ENCODE peak calls at places on chromosomes 6 and 20, in nine cellular contexts. One of them, this sample, is unnamed.

GRCh38 chr20:25600632-25601031 is 15.3 kb upstream of the NINL start:
- DNase-seq in hypothalamus: no peak
- DNase-seq in neural progenitor cell: no peak
- DNase-seq in activated T-helper 9 cell treated with anti-CD3 and anti-CD28 coated beads, Interleukin-2, amount 50 U/mL, for 16 hours: no peak
- DNase-seq in substantia nigra: no peak
- DNase-seq in stimulated activated CD4-positive, alpha-beta T cell treated with anti-CD3 and anti-CD28 coated beads, Interleukin-12 subunit alpha, Interleukin-12 subunit beta, amount 100 ng/mL, for 48 hours: no peak
- DNase-seq in fibroblast of lung: peak; percentile 17
- DNase-seq in T-helper 2 cell: no peak
- DNase-seq in cardiac fibroblast: peak; percentile 29
- DNase-seq in this sample: no peak

GRCh38 chr6:57252975-57253374 is 30.9 kb upstream of the RAB23 start:
- DNase-seq in hypothalamus: no peak
- DNase-seq in neural progenitor cell: no peak
- DNase-seq in activated T-helper 9 cell treated with anti-CD3 and anti-CD28 coated beads, Interleukin-2, amount 50 U/mL, for 16 hours: no peak
- DNase-seq in substantia nigra: no peak
- DNase-seq in stimulated activated CD4-positive, alpha-beta T cell treated with anti-CD3 and anti-CD28 coated beads, Interleukin-12 subunit alpha, Interleukin-12 subunit beta, amount 100 ng/mL, for 48 hours: no peak
- DNase-seq in fibroblast of lung: peak; percentile 82
- DNase-seq in T-helper 2 cell: no peak
- DNase-seq in cardiac fibroblast: peak; percentile 43
- DNase-seq in this sample: no peak

GRCh38 chr6:74956559-74957428 is 249.1 kb downstream of the COL12A1 start:
- DNase-seq in hypothalamus: no peak
- DNase-seq in neural progenitor cell: no peak
- DNase-seq in activated T-helper 9 cell treated with anti-CD3 and anti-CD28 coated beads, Interleukin-2, amount 50 U/mL, for 16 hours: no peak
- DNase-seq in substantia nigra: no peak
- DNase-seq in stimulated activated CD4-positive, alpha-beta T cell treated with anti-CD3 and anti-CD28 coated beads, Interleukin-12 subunit alpha, Interleukin-12 subunit beta, amount 100 ng/mL, for 48 hours: no peak
- DNase-seq in fibroblast of lung: no peak
- DNase-seq in T-helper 2 cell: no peak
- DNase-seq in cardiac fibroblast: no peak
- DNase-seq in this sample: no peak

GRCh38 chr6:20805027-20805426 is 270.8 kb downstream of the CDKAL1 start:
- DNase-seq in hypothalamus: no peak
- DNase-seq in neural progenitor cell: no peak
- DNase-seq in activated T-helper 9 cell treated with anti-CD3 and anti-CD28 coated beads, Interleukin-2, amount 50 U/mL, for 16 hours: no peak
- DNase-seq in substantia nigra: no peak
- DNase-seq in stimulated activated CD4-positive, alpha-beta T cell treated with anti-CD3 and anti-CD28 coated beads, Interleukin-12 subunit alpha, Interleukin-12 subunit beta, amount 100 ng/mL, for 48 hours: no peak
- DNase-seq in fibroblast of lung: no peak
- DNase-seq in T-helper 2 cell: no peak
- DNase-seq in cardiac fibroblast: no peak
- DNase-seq in this sample: no peak

GRCh38 chr6:157984686-157985225 is 3.1 kb downstream of the SYNJ2 start:
- DNase-seq in hypothalamus: no peak
- DNase-seq in neural progenitor cell: no peak
- DNase-seq in activated T-helper 9 cell treated with anti-CD3 and anti-CD28 coated beads, Interleukin-2, amount 50 U/mL, for 16 hours: no peak
- DNase-seq in substantia nigra: no peak
- DNase-seq in stimulated activated CD4-positive, alpha-beta T cell treated with anti-CD3 and anti-CD28 coated beads, Interleukin-12 subunit alpha, Interleukin-12 subunit beta, amount 100 ng/mL, for 48 hours: no peak
- DNase-seq in fibroblast of lung: no peak
- DNase-seq in T-helper 2 cell: no peak
- DNase-seq in cardiac fibroblast: no peak
- DNase-seq in this sample: no peak

GRCh38 chr6:15441215-15441868 is 195.5 kb downstream of the JARID2 start:
- DNase-seq in hypothalamus: peak; percentile 6
- DNase-seq in neural progenitor cell: peak; percentile 69
- DNase-seq in activated T-helper 9 cell treated with anti-CD3 and anti-CD28 coated beads, Interleukin-2, amount 50 U/mL, for 16 hours: no peak
- DNase-seq in substantia nigra: peak; percentile 6
- DNase-seq in stimulated activated CD4-positive, alpha-beta T cell treated with anti-CD3 and anti-CD28 coated beads, Interleukin-12 subunit alpha, Interleukin-12 subunit beta, amount 100 ng/mL, for 48 hours: no peak
- DNase-seq in fibroblast of lung: peak; percentile 86
- DNase-seq in T-helper 2 cell: peak; percentile 10
- DNase-seq in cardiac fibroblast: peak; percentile 86
- DNase-seq in this sample: no peak

GRCh38 chr6:90024633-90025032 is 130.4 kb downstream of the GJA10 start:
- DNase-seq in hypothalamus: no peak
- DNase-seq in neural progenitor cell: no peak
- DNase-seq in activated T-helper 9 cell treated with anti-CD3 and anti-CD28 coated beads, Interleukin-2, amount 50 U/mL, for 16 hours: no peak
- DNase-seq in substantia nigra: no peak
- DNase-seq in stimulated activated CD4-positive, alpha-beta T cell treated with anti-CD3 and anti-CD28 coated beads, Interleukin-12 subunit alpha, Interleukin-12 subunit beta, amount 100 ng/mL, for 48 hours: no peak
- DNase-seq in fibroblast of lung: no peak
- DNase-seq in T-helper 2 cell: no peak
- DNase-seq in cardiac fibroblast: no peak
- DNase-seq in this sample: no peak

GRCh38 chr20:60857708-60858107 is 394.4 kb upstream of the CDH4 start:
- DNase-seq in hypothalamus: no peak
- DNase-seq in neural progenitor cell: no peak
- DNase-seq in activated T-helper 9 cell treated with anti-CD3 and anti-CD28 coated beads, Interleukin-2, amount 50 U/mL, for 16 hours: no peak
- DNase-seq in substantia nigra: no peak
- DNase-seq in stimulated activated CD4-positive, alpha-beta T cell treated with anti-CD3 and anti-CD28 coated beads, Interleukin-12 subunit alpha, Interleukin-12 subunit beta, amount 100 ng/mL, for 48 hours: no peak
- DNase-seq in fibroblast of lung: peak; percentile 81
- DNase-seq in T-helper 2 cell: no peak
- DNase-seq in cardiac fibroblast: no peak
- DNase-seq in this sample: no peak

GRCh38 chr6:46262928-46263708 is 92.3 kb upstream of the ENPP5 start:
- DNase-seq in hypothalamus: no peak
- DNase-seq in neural progenitor cell: no peak
- DNase-seq in activated T-helper 9 cell treated with anti-CD3 and anti-CD28 coated beads, Interleukin-2, amount 50 U/mL, for 16 hours: no peak
- DNase-seq in substantia nigra: no peak
- DNase-seq in stimulated activated CD4-positive, alpha-beta T cell treated with anti-CD3 and anti-CD28 coated beads, Interleukin-12 subunit alpha, Interleukin-12 subunit beta, amount 100 ng/mL, for 48 hours: no peak
- DNase-seq in fibroblast of lung: peak; percentile 3
- DNase-seq in T-helper 2 cell: no peak
- DNase-seq in cardiac fibroblast: peak; percentile 31
- DNase-seq in this sample: no peak

GRCh38 chr6:158571826-158572652 is 12.1 kb downstream of the TMEM181 start:
- DNase-seq in hypothalamus: no peak
- DNase-seq in neural progenitor cell: no peak
- DNase-seq in activated T-helper 9 cell treated with anti-CD3 and anti-CD28 coated beads, Interleukin-2, amount 50 U/mL, for 16 hours: no peak
- DNase-seq in substantia nigra: no peak
- DNase-seq in stimulated activated CD4-positive, alpha-beta T cell treated with anti-CD3 and anti-CD28 coated beads, Interleukin-12 subunit alpha, Interleukin-12 subunit beta, amount 100 ng/mL, for 48 hours: no peak
- DNase-seq in fibroblast of lung: no peak
- DNase-seq in T-helper 2 cell: no peak
- DNase-seq in cardiac fibroblast: no peak
- DNase-seq in this sample: no peak

GRCh38 chr6:49576618-49577017 is 26.1 kb downstream of the C6orf141 start:
- DNase-seq in hypothalamus: no peak
- DNase-seq in neural progenitor cell: no peak
- DNase-seq in activated T-helper 9 cell treated with anti-CD3 and anti-CD28 coated beads, Interleukin-2, amount 50 U/mL, for 16 hours: no peak
- DNase-seq in substantia nigra: no peak
- DNase-seq in stimulated activated CD4-positive, alpha-beta T cell treated with anti-CD3 and anti-CD28 coated beads, Interleukin-12 subunit alpha, Interleukin-12 subunit beta, amount 100 ng/mL, for 48 hours: no peak
- DNase-seq in fibroblast of lung: no peak
- DNase-seq in T-helper 2 cell: no peak
- DNase-seq in cardiac fibroblast: no peak
- DNase-seq in this sample: no peak

GRCh38 chr6:156832166-156832743 is 55.1 kb downstream of the ARID1B start:
- DNase-seq in hypothalamus: no peak
- DNase-seq in neural progenitor cell: no peak
- DNase-seq in activated T-helper 9 cell treated with anti-CD3 and anti-CD28 coated beads, Interleukin-2, amount 50 U/mL, for 16 hours: no peak
- DNase-seq in substantia nigra: no peak
- DNase-seq in stimulated activated CD4-positive, alpha-beta T cell treated with anti-CD3 and anti-CD28 coated beads, Interleukin-12 subunit alpha, Interleukin-12 subunit beta, amount 100 ng/mL, for 48 hours: no peak
- DNase-seq in fibroblast of lung: peak; percentile 79
- DNase-seq in T-helper 2 cell: no peak
- DNase-seq in cardiac fibroblast: peak; percentile 68
- DNase-seq in this sample: no peak

GRCh38 chr6:102950967-102951366 is 1557.5 kb downstream of the GRIK2 start:
- DNase-seq in hypothalamus: no peak
- DNase-seq in neural progenitor cell: no peak
- DNase-seq in activated T-helper 9 cell treated with anti-CD3 and anti-CD28 coated beads, Interleukin-2, amount 50 U/mL, for 16 hours: no peak
- DNase-seq in substantia nigra: no peak
- DNase-seq in stimulated activated CD4-positive, alpha-beta T cell treated with anti-CD3 and anti-CD28 coated beads, Interleukin-12 subunit alpha, Interleukin-12 subunit beta, amount 100 ng/mL, for 48 hours: no peak
- DNase-seq in fibroblast of lung: no peak
- DNase-seq in T-helper 2 cell: no peak
- DNase-seq in cardiac fibroblast: no peak
- DNase-seq in this sample: no peak

GRCh38 chr6:36118550-36119107 is 11.7 kb upstream of the MAPK13 start:
- DNase-seq in hypothalamus: no peak
- DNase-seq in neural progenitor cell: no peak
- DNase-seq in activated T-helper 9 cell treated with anti-CD3 and anti-CD28 coated beads, Interleukin-2, amount 50 U/mL, for 16 hours: peak; percentile 47
- DNase-seq in substantia nigra: no peak
- DNase-seq in stimulated activated CD4-positive, alpha-beta T cell treated with anti-CD3 and anti-CD28 coated beads, Interleukin-12 subunit alpha, Interleukin-12 subunit beta, amount 100 ng/mL, for 48 hours: peak; percentile 44
- DNase-seq in fibroblast of lung: no peak
- DNase-seq in T-helper 2 cell: peak; percentile 71
- DNase-seq in cardiac fibroblast: no peak
- DNase-seq in this sample: peak; percentile 69